ENCODE peak calls at places on chromosomes 16 and 17, in nine cellular contexts. One of them, this sample, is unnamed.
A peak's percentile ranks its signal among the peaks of the same experiment; 100 is the strongest.

GRCh38 chr17:29113334-29113733 is 66.9 kb downstream of the MYO18A start:
- DNase-seq in cardiac muscle cell: no peak
- DNase-seq in WTC11: peak; percentile 44
- DNase-seq in Calu3: no peak
- DNase-seq in HFFc6: no peak
- DNase-seq in cardiac fibroblast: no peak
- DNase-seq in AG09319: no peak
- DNase-seq in GM06990: no peak
- DNase-seq in epithelial cell of proximal tubule: no peak
- DNase-seq in this sample: no peak

GRCh38 chr16:86508947-86509758 is 1.2 kb upstream of the FOXF1 start:
- DNase-seq in cardiac muscle cell: peak; percentile 77
- DNase-seq in WTC11: no peak
- DNase-seq in Calu3: peak; percentile 49
- DNase-seq in HFFc6: peak; percentile 78
- DNase-seq in cardiac fibroblast: peak; percentile 68
- DNase-seq in AG09319: peak; percentile 72
- DNase-seq in GM06990: peak; percentile 61
- DNase-seq in epithelial cell of proximal tubule: no peak
- DNase-seq in this sample: peak; percentile 75

GRCh38 chr17:13756763-13757162 is 155.0 kb upstream of the HS3ST3A1 start:
- DNase-seq in cardiac muscle cell: no peak
- DNase-seq in WTC11: no peak
- DNase-seq in Calu3: no peak
- DNase-seq in HFFc6: no peak
- DNase-seq in cardiac fibroblast: no peak
- DNase-seq in AG09319: no peak
- DNase-seq in GM06990: no peak
- DNase-seq in epithelial cell of proximal tubule: no peak
- DNase-seq in this sample: no peak

GRCh38 chr16:86261379-86261778 is 248.9 kb upstream of the FOXF1 start:
- DNase-seq in cardiac muscle cell: peak; percentile 4
- DNase-seq in WTC11: no peak
- DNase-seq in Calu3: peak; percentile 57
- DNase-seq in HFFc6: peak; percentile 39
- DNase-seq in cardiac fibroblast: peak; percentile 40
- DNase-seq in AG09319: no peak
- DNase-seq in GM06990: no peak
- DNase-seq in epithelial cell of proximal tubule: no peak
- DNase-seq in this sample: no peak

GRCh38 chr16:1426734-1427451 is 4.0 kb upstream of the PERCC1 start:
- DNase-seq in cardiac muscle cell: no peak
- DNase-seq in WTC11: no peak
- DNase-seq in Calu3: no peak
- DNase-seq in HFFc6: no peak
- DNase-seq in cardiac fibroblast: no peak
- DNase-seq in AG09319: no peak
- DNase-seq in GM06990: no peak
- DNase-seq in epithelial cell of proximal tubule: no peak
- DNase-seq in this sample: no peak

GRCh38 chr17:30091771-30092170 is 24.8 kb upstream of the NSRP1 start:
- DNase-seq in cardiac muscle cell: peak; percentile 80
- DNase-seq in WTC11: no peak
- DNase-seq in Calu3: no peak
- DNase-seq in HFFc6: peak; percentile 83
- DNase-seq in cardiac fibroblast: peak; percentile 69
- DNase-seq in AG09319: peak; percentile 28
- DNase-seq in GM06990: no peak
- DNase-seq in epithelial cell of proximal tubule: peak; percentile 38
- DNase-seq in this sample: no peak

GRCh38 chr16:81786321-81786720 is 7.2 kb downstream of the PLCG2 start:
- DNase-seq in cardiac muscle cell: no peak
- DNase-seq in WTC11: no peak
- DNase-seq in Calu3: peak; percentile 29
- DNase-seq in HFFc6: peak; percentile 26
- DNase-seq in cardiac fibroblast: peak; percentile 15
- DNase-seq in AG09319: no peak
- DNase-seq in GM06990: no peak
- DNase-seq in epithelial cell of proximal tubule: no peak
- DNase-seq in this sample: no peak

GRCh38 chr16:81385031-81385756 is 59.4 kb upstream of the CMIP start:
- DNase-seq in cardiac muscle cell: no peak
- DNase-seq in WTC11: no peak
- DNase-seq in Calu3: no peak
- DNase-seq in HFFc6: no peak
- DNase-seq in cardiac fibroblast: peak; percentile 36
- DNase-seq in AG09319: no peak
- DNase-seq in GM06990: no peak
- DNase-seq in epithelial cell of proximal tubule: no peak
- DNase-seq in this sample: no peak

GRCh38 chr17:43998552-43998951 is 5.9 kb upstream of the NAGS start:
- DNase-seq in cardiac muscle cell: peak; percentile 54
- DNase-seq in WTC11: no peak
- DNase-seq in Calu3: no peak
- DNase-seq in HFFc6: peak; percentile 24
- DNase-seq in cardiac fibroblast: peak; percentile 76
- DNase-seq in AG09319: no peak
- DNase-seq in GM06990: no peak
- DNase-seq in epithelial cell of proximal tubule: no peak
- DNase-seq in this sample: no peak

GRCh38 chr16:17468611-17469010 is 2.1 kb downstream of the XYLT1 start:
- DNase-seq in cardiac muscle cell: no peak
- DNase-seq in WTC11: no peak
- DNase-seq in Calu3: no peak
- DNase-seq in HFFc6: no peak
- DNase-seq in cardiac fibroblast: no peak
- DNase-seq in AG09319: no peak
- DNase-seq in GM06990: no peak
- DNase-seq in epithelial cell of proximal tubule: no peak
- DNase-seq in this sample: no peak

GRCh38 chr16:2196162-2196980 is at the start of gene CASKIN1:
- DNase-seq in cardiac muscle cell: peak; percentile 29
- DNase-seq in WTC11: no peak
- DNase-seq in Calu3: peak; percentile 36
- DNase-seq in HFFc6: no peak
- DNase-seq in cardiac fibroblast: no peak
- DNase-seq in AG09319: no peak
- DNase-seq in GM06990: no peak
- DNase-seq in epithelial cell of proximal tubule: no peak
- DNase-seq in this sample: peak; percentile 70

GRCh38 chr16:77662241-77662640 is 60.1 kb upstream of the NUDT7 start:
- DNase-seq in cardiac muscle cell: no peak
- DNase-seq in WTC11: no peak
- DNase-seq in Calu3: no peak
- DNase-seq in HFFc6: no peak
- DNase-seq in cardiac fibroblast: no peak
- DNase-seq in AG09319: no peak
- DNase-seq in GM06990: no peak
- DNase-seq in epithelial cell of proximal tubule: no peak
- DNase-seq in this sample: no peak

GRCh38 chr17:75979705-75980187 is 706 bp downstream of the TEN1 start:
- DNase-seq in cardiac muscle cell: no peak
- DNase-seq in WTC11: no peak
- DNase-seq in Calu3: no peak
- DNase-seq in HFFc6: peak; percentile 36
- DNase-seq in cardiac fibroblast: peak; percentile 82
- DNase-seq in AG09319: peak; percentile 37
- DNase-seq in GM06990: no peak
- DNase-seq in epithelial cell of proximal tubule: no peak
- DNase-seq in this sample: no peak

GRCh38 chr17:75981019-75981615 is 2.1 kb downstream of the TEN1 start:
- DNase-seq in cardiac muscle cell: no peak
- DNase-seq in WTC11: no peak
- DNase-seq in Calu3: no peak
- DNase-seq in HFFc6: no peak
- DNase-seq in cardiac fibroblast: no peak
- DNase-seq in AG09319: no peak
- DNase-seq in GM06990: no peak
- DNase-seq in epithelial cell of proximal tubule: no peak
- DNase-seq in this sample: no peak

GRCh38 chr17:75983501-75984181 is 4.6 kb downstream of the TEN1 start:
- DNase-seq in cardiac muscle cell: peak; percentile 55
- DNase-seq in WTC11: peak; percentile 60
- DNase-seq in Calu3: peak; percentile 75
- DNase-seq in HFFc6: no peak
- DNase-seq in cardiac fibroblast: no peak
- DNase-seq in AG09319: no peak
- DNase-seq in GM06990: no peak
- DNase-seq in epithelial cell of proximal tubule: no peak
- DNase-seq in this sample: no peak

GRCh38 chr17:75978938-75979704 is at the start of the genes ACOX1 and TEN1:
- DNase-seq in cardiac muscle cell: peak; percentile 98
- DNase-seq in WTC11: peak; percentile 96
- DNase-seq in Calu3: peak; percentile 98
- DNase-seq in HFFc6: peak; percentile 92
- DNase-seq in cardiac fibroblast: peak; percentile 97
- DNase-seq in AG09319: peak; percentile 94
- DNase-seq in GM06990: peak; percentile 96
- DNase-seq in epithelial cell of proximal tubule: peak; percentile 72
- DNase-seq in this sample: peak; percentile 92

DNA sequence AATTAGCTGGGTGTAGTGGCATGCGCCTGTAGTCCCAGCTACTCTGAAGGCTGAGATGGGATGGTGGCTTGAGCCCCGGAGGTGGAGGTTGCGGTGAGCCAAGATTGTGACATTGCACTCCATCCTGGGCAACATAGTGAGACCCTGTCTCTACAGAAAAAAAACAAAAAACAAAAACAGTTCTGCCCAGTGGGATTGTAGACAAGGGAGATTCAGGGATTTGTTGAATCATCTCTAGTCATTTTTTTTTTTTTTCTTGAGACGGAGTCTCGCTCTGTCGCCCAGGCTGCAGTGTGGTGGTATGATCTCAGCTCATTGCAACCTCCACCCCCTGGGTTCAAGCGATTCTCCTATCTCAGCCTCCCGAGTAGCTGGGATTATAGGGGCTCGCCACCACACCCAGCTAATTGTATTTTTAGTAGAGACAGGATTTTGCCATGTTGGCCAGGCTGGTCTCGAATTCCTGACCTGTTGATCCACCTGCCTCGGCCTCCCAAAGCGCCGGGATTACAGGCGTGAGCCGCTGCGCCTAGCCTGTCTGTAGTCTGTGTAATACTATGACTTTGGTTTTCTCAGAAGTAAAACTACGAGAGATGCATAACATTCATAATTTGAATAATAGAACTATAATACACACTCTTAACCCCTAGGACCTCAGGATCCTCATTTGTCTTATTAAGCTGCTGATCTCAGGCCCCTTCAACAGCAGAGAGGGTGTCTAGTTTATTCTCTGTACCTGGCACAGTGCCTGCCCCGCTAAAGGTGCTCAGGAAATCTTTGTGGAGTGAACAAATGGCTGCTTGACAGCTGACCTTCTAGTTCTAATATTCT is 1.4 kb downstream of the TEN1 start:
- DNase-seq in cardiac muscle cell: no peak
- DNase-seq in WTC11: no peak
- DNase-seq in Calu3: no peak
- DNase-seq in HFFc6: no peak
- DNase-seq in cardiac fibroblast: peak; percentile 20
- DNase-seq in AG09319: no peak
- DNase-seq in GM06990: no peak
- DNase-seq in epithelial cell of proximal tubule: no peak
- DNase-seq in this sample: no peak
- TF ChIP-seq CTCF in cardiac muscle cell: no peak
- TF ChIP-seq CTCF in WTC11: no peak
- TF ChIP-seq CTCF in Calu3: no peak
- TF ChIP-seq CTCF in HFFc6: no peak
- TF ChIP-seq CTCF in cardiac fibroblast: no peak
- TF ChIP-seq CTCF in AG09319: no peak
- TF ChIP-seq CTCF in GM06990: no peak
- TF ChIP-seq CTCF in epithelial cell of proximal tubule: no peak
- TF ChIP-seq CTCF in this sample: no peak

GRCh38 chr17:48642843-48643696 is 16.9 kb upstream of the HOXB9 start:
- DNase-seq in cardiac muscle cell: no peak
- DNase-seq in WTC11: no peak
- DNase-seq in Calu3: no peak
- DNase-seq in HFFc6: no peak
- DNase-seq in cardiac fibroblast: no peak
- DNase-seq in AG09319: no peak
- DNase-seq in GM06990: no peak
- DNase-seq in epithelial cell of proximal tubule: no peak
- DNase-seq in this sample: peak; percentile 9

GRCh38 chr17:48642059-48642842 is 16.1 kb upstream of the HOXB9 start:
- DNase-seq in cardiac muscle cell: no peak
- DNase-seq in WTC11: peak; percentile 80
- DNase-seq in Calu3: no peak
- DNase-seq in HFFc6: no peak
- DNase-seq in cardiac fibroblast: no peak
- DNase-seq in AG09319: no peak
- DNase-seq in GM06990: no peak
- DNase-seq in epithelial cell of proximal tubule: no peak
- DNase-seq in this sample: peak; percentile 35

GRCh38 chr17:48644159-48644558 is 18.0 kb upstream of the HOXB9 start:
- DNase-seq in cardiac muscle cell: no peak
- DNase-seq in WTC11: no peak
- DNase-seq in Calu3: no peak
- DNase-seq in HFFc6: no peak
- DNase-seq in cardiac fibroblast: no peak
- DNase-seq in AG09319: no peak
- DNase-seq in GM06990: no peak
- DNase-seq in epithelial cell of proximal tubule: no peak
- DNase-seq in this sample: peak; percentile 10

GRCh38 chr17:48644910-48645557 is 18.9 kb upstream of the HOXB9 start:
- DNase-seq in cardiac muscle cell: no peak
- DNase-seq in WTC11: no peak
- DNase-seq in Calu3: no peak
- DNase-seq in HFFc6: no peak
- DNase-seq in cardiac fibroblast: no peak
- DNase-seq in AG09319: no peak
- DNase-seq in GM06990: no peak
- DNase-seq in epithelial cell of proximal tubule: no peak
- DNase-seq in this sample: peak; percentile 23

GRCh38 chr17:48643697-48644012 is 17.5 kb upstream of the HOXB9 start:
- DNase-seq in cardiac muscle cell: no peak
- DNase-seq in WTC11: no peak
- DNase-seq in Calu3: no peak
- DNase-seq in HFFc6: no peak
- DNase-seq in cardiac fibroblast: no peak
- DNase-seq in AG09319: no peak
- DNase-seq in GM06990: no peak
- DNase-seq in epithelial cell of proximal tubule: no peak
- DNase-seq in this sample: peak; percentile 7
- TF ChIP-seq CTCF in cardiac muscle cell: no peak
- TF ChIP-seq CTCF in WTC11: no peak
- TF ChIP-seq CTCF in Calu3: no peak
- TF ChIP-seq CTCF in HFFc6: no peak
- TF ChIP-seq CTCF in cardiac fibroblast: no peak
- TF ChIP-seq CTCF in AG09319: no peak
- TF ChIP-seq CTCF in GM06990: no peak
- TF ChIP-seq CTCF in epithelial cell of proximal tubule: no peak
- TF ChIP-seq CTCF in this sample: no peak

GRCh38 chr17:42578282-42578869 is 847 bp upstream of the PSMC3IP start:
- DNase-seq in cardiac muscle cell: peak; percentile 76
- DNase-seq in WTC11: peak; percentile 92
- DNase-seq in Calu3: peak; percentile 92
- DNase-seq in HFFc6: peak; percentile 54
- DNase-seq in cardiac fibroblast: peak; percentile 77
- DNase-seq in AG09319: no peak
- DNase-seq in GM06990: peak; percentile 79
- DNase-seq in epithelial cell of proximal tubule: no peak
- DNase-seq in this sample: peak; percentile 87
- TF ChIP-seq CTCF in cardiac muscle cell: peak; percentile 79
- TF ChIP-seq CTCF in WTC11: peak; percentile 50
- TF ChIP-seq CTCF in Calu3: peak; percentile 95
- TF ChIP-seq CTCF in HFFc6: peak; percentile 84
- TF ChIP-seq CTCF in cardiac fibroblast: peak; percentile 80
- TF ChIP-seq CTCF in AG09319: peak; percentile 74
- TF ChIP-seq CTCF in GM06990: peak; percentile 72
- TF ChIP-seq CTCF in epithelial cell of proximal tubule: peak; percentile 81
- TF ChIP-seq CTCF in this sample: peak; percentile 82

GRCh38 chr17:8255499-8255898 is 6.4 kb downstream of the PFAS start:
- DNase-seq in cardiac muscle cell: no peak
- DNase-seq in WTC11: no peak
- DNase-seq in Calu3: no peak
- DNase-seq in HFFc6: no peak
- DNase-seq in cardiac fibroblast: no peak
- DNase-seq in AG09319: no peak
- DNase-seq in GM06990: no peak
- DNase-seq in epithelial cell of proximal tubule: no peak
- DNase-seq in this sample: no peak
- TF ChIP-seq CTCF in cardiac muscle cell: peak; percentile 14
- TF ChIP-seq CTCF in WTC11: no peak
- TF ChIP-seq CTCF in Calu3: no peak
- TF ChIP-seq CTCF in HFFc6: peak; percentile 29
- TF ChIP-seq CTCF in cardiac fibroblast: peak; percentile 10
- TF ChIP-seq CTCF in AG09319: no peak
- TF ChIP-seq CTCF in GM06990: no peak
- TF ChIP-seq CTCF in epithelial cell of proximal tubule: no peak
- TF ChIP-seq CTCF in this sample: no peak